ENCODE peak calls at places on chromosomes 1 and 21, in nine cellular contexts. F is activated CD8-positive, alpha-beta T cell treated with anti-CD3 and anti-CD28 coated beads for 36 hours; Z is endothelial cell; I is Peyer's patch; P is Jurkat, Clone E6-1; G is effector memory CD8-positive, alpha-beta T cell; S is activated naive CD4-positive, alpha-beta T cell; K is GM04504; C is kidney epithelial cell. T is an unnamed sample.

GRCh38 chr1:154186177-154186576 is 5.7 kb downstream of the TPM3 start:
- DNase-seq in F (peak), S (peak), I (peak), G (peak), K (no peak), P (peak), C (no peak), Z (peak), T (peak)

GRCh38 chr1:119001181-119002018 is 13.3 kb upstream of the TBX15 start:
- DNase-seq in P (no peak), I (no peak), Z (no peak), K (no peak), G (no peak), F (no peak), C (no peak), S (no peak), T (no peak)

GRCh38 chr1:145962157-145963102 is 1.9 kb downstream of the ANKRD34A start:
- DNase-seq in C (no peak), Z (no peak), G (no peak), P (no peak), F (peak), S (peak), I (peak), K (no peak), T (peak)

GRCh38 chr1:3790501-3790923 is 5.8 kb downstream of the LRRC47 start:
- DNase-seq in P (no peak), S (no peak), G (no peak), I (no peak), K (no peak), C (no peak), Z (no peak), F (no peak), T (no peak)

GRCh38 chr1:9235123-9235513 is 544 bp downstream of the H6PD start:
- DNase-seq in K (peak), Z (peak), I (no peak), F (no peak), C (no peak), P (no peak), G (no peak), S (no peak), T (no peak)

GRCh38 chr1:244280859-244281258 is 170.8 kb downstream of the ADSS2 start:
- DNase-seq in Z (no peak), I (no peak), S (no peak), K (no peak), G (no peak), C (no peak), P (no peak), F (no peak), T (no peak)

GRCh38 chr1:54163051-54163450 is 10.3 kb upstream of the CDCP2 start:
- DNase-seq in I (no peak), F (no peak), Z (no peak), S (no peak), K (no peak), G (no peak), C (no peak), P (no peak), T (peak)

GRCh38 chr1:9426291-9426711 is 113.0 kb upstream of the SLC25A33 start:
- DNase-seq in F (peak), P (peak), Z (peak), G (peak), C (no peak), I (peak), S (peak), K (no peak), T (peak)

GRCh38 chr1:226675720-226676357 is 63.2 kb downstream of the ITPKB start:
- DNase-seq in S (no peak), K (no peak), Z (no peak), C (no peak), F (no peak), P (no peak), G (no peak), I (no peak), T (no peak)

GRCh38 chr1:57321776-57322175 is 102.1 kb downstream of the DAB1 start:
- DNase-seq in F (no peak), Z (no peak), K (no peak), I (no peak), P (no peak), C (no peak), G (no peak), S (no peak), T (no peak)

GRCh38 chr21:28142692-28143091 is 850.0 kb downstream of the LTN1 start:
- DNase-seq in I (no peak), F (no peak), P (no peak), G (no peak), C (peak), Z (no peak), K (peak), S (no peak), T (no peak)

GRCh38 chr21:44850905-44851657 is 22.4 kb downstream of the PTTG1IP start:
- DNase-seq in G (no peak), Z (no peak), P (no peak), F (no peak), K (no peak), C (no peak), I (no peak), S (no peak), T (no peak)

GRCh38 chr1:65113298-65113697 is 34.7 kb upstream of the AK4 start:
- DNase-seq in S (no peak), C (no peak), I (no peak), K (no peak), Z (no peak), F (no peak), P (no peak), G (no peak), T (no peak)

GRCh38 chr1:235648407-235648907 is 1.1 kb downstream of the GNG4 start:
- DNase-seq in F (no peak), K (no peak), Z (no peak), S (no peak), I (no peak), G (no peak), P (no peak), C (no peak), T (peak)

GRCh38 chr1:16032388-16033100 is 10.7 kb downstream of the CLCNKA start:
- DNase-seq in G (peak), P (peak), S (peak), Z (peak), I (peak), F (peak), K (peak), C (peak), T (peak)

GRCh38 chr1:19327301-19327700 is 15.2 kb downstream of the SLC66A1 start:
- DNase-seq in G (no peak), P (no peak), K (no peak), I (no peak), S (no peak), Z (no peak), F (no peak), C (no peak), T (no peak)

GRCh38 chr1:202553560-202554038 is 156.7 kb downstream of the SYT2 start:
- DNase-seq in K (no peak), C (no peak), P (no peak), S (no peak), Z (no peak), I (no peak), F (no peak), G (no peak), T (no peak)

GRCh38 chr1:1260843-1261560 is 12.7 kb downstream of the UBE2J2 start:
- DNase-seq in S (no peak), I (no peak), C (no peak), P (no peak), F (no peak), G (no peak), Z (no peak), K (no peak), T (no peak)

GRCh38 chr1:60102691-60103090 is 29.1 kb upstream of the C1orf87 start:
- DNase-seq in G (no peak), S (no peak), F (no peak), Z (no peak), I (no peak), K (no peak), C (no peak), P (no peak), T (no peak)

GRCh38 chr21:42022906-42023305 is 12.7 kb upstream of the ZBTB21 start:
- DNase-seq in S (no peak), P (no peak), Z (no peak), K (no peak), I (no peak), G (no peak), F (no peak), C (no peak), T (no peak)

GRCh38 chr1:43634729-43635128 is 15.2 kb upstream of the KDM4A start:
- DNase-seq in G (no peak), C (no peak), F (no peak), I (no peak), Z (no peak), S (no peak), K (no peak), P (no peak), T (no peak)

GRCh38 chr1:221503268-221503667 is 238.6 kb downstream of the DUSP10 start:
- DNase-seq in F (no peak), I (no peak), P (no peak), G (no peak), Z (no peak), C (no peak), S (no peak), K (no peak), T (no peak)

GRCh38 chr1:28291711-28292110 is 32.4 kb downstream of the SESN2 start:
- DNase-seq in G (no peak), P (no peak), K (no peak), I (no peak), C (no peak), S (no peak), Z (no peak), F (no peak), T (no peak)

GRCh38 chr1:23593556-23594148 is 34.4 kb upstream of the ID3 start:
- DNase-seq in P (no peak), C (peak), F (peak), K (no peak), S (no peak), G (no peak), I (peak), Z (no peak), T (no peak)

GRCh38 chr21:45001134-45002095 is 61.6 kb downstream of the SLX9 start:
- DNase-seq in K (peak), G (no peak), I (no peak), S (no peak), F (no peak), C (no peak), P (no peak), Z (no peak), T (peak)

GRCh38 chr1:201181726-201182125 is 8.9 kb upstream of the IGFN1 start:
- DNase-seq in I (no peak), K (no peak), F (no peak), G (no peak), C (no peak), S (no peak), Z (no peak), P (no peak), T (no peak)

T was measured in left colon.